ENCODE peak calls at places on chromosome 14, in four cellular contexts. One of them, this sample, is unnamed.

GRCh38 chr14:94816113-94816512 is 46.2 kb upstream of the GSC start:
- DNase-seq in K562: no peak
- DNase-seq in SK-N-SH: no peak
- DNase-seq in H1: no peak
- DNase-seq in this sample: no peak

GRCh38 chr14:68608235-68608962 is 184.5 kb downstream of the ZFP36L1 start:
- DNase-seq in K562: no peak
- DNase-seq in SK-N-SH: no peak
- DNase-seq in H1: no peak
- DNase-seq in this sample: no peak

GRCh38 chr14:61704554-61704953 is 9.2 kb downstream of the HIF1A start:
- DNase-seq in K562: no peak
- DNase-seq in SK-N-SH: no peak
- DNase-seq in H1: no peak
- DNase-seq in this sample: no peak

GRCh38 chr14:74501135-74501614 is 7.6 kb downstream of the ISCA2 start:
- DNase-seq in K562: peak
- DNase-seq in SK-N-SH: peak
- DNase-seq in H1: peak
- DNase-seq in this sample: peak

GRCh38 chr14:22900088-22900799 is 17.2 kb downstream of the REM2 start:
- DNase-seq in K562: peak
- DNase-seq in SK-N-SH: peak
- DNase-seq in H1: peak
- DNase-seq in this sample: peak

GRCh38 chr14:104787736-104788532 is 7.6 kb downstream of the AKT1 start:
- DNase-seq in K562: no peak
- DNase-seq in SK-N-SH: no peak
- DNase-seq in H1: no peak
- DNase-seq in this sample: no peak

GRCh38 chr14:100192250-100192671 is 32.8 kb upstream of the DEGS2 start:
- DNase-seq in K562: peak
- DNase-seq in SK-N-SH: no peak
- DNase-seq in H1: peak
- DNase-seq in this sample: no peak

GRCh38 chr14:70357557-70357956 is 1.9 kb downstream of the COX16 start:
- DNase-seq in K562: no peak
- DNase-seq in SK-N-SH: no peak
- DNase-seq in H1: no peak
- DNase-seq in this sample: no peak

GRCh38 chr14:84806627-84807026 is 723.3 kb upstream of the FLRT2 start:
- DNase-seq in K562: no peak
- DNase-seq in SK-N-SH: no peak
- DNase-seq in H1: no peak
- DNase-seq in this sample: no peak

GRCh38 chr14:38743941-38744611 is 359.0 kb downstream of the SEC23A start:
- DNase-seq in K562: no peak
- DNase-seq in SK-N-SH: no peak
- DNase-seq in H1: no peak
- DNase-seq in this sample: no peak

GRCh38 chr14:22314183-22314820 is 274.7 kb downstream of the DAD1 start:
- DNase-seq in K562: peak
- DNase-seq in SK-N-SH: peak
- DNase-seq in H1: no peak
- DNase-seq in this sample: no peak

GRCh38 chr14:73754911-73755360 is 40.8 kb upstream of the PNMA1 start:
- DNase-seq in K562: no peak
- DNase-seq in SK-N-SH: peak
- DNase-seq in H1: no peak
- DNase-seq in this sample: no peak

GRCh38 chr14:71381814-71382213 is 474.6 kb downstream of the PCNX1 start:
- DNase-seq in K562: no peak
- DNase-seq in SK-N-SH: no peak
- DNase-seq in H1: no peak
- DNase-seq in this sample: no peak

GRCh38 chr14:67934087-67934486 is 114.5 kb downstream of the RAD51B start:
- DNase-seq in K562: peak
- DNase-seq in SK-N-SH: peak
- DNase-seq in H1: no peak
- DNase-seq in this sample: peak

GRCh38 chr14:38958589-38958988 is 144.4 kb downstream of the SEC23A start:
- DNase-seq in K562: no peak
- DNase-seq in SK-N-SH: no peak
- DNase-seq in H1: no peak
- DNase-seq in this sample: no peak

GRCh38 chr14:41607119-41607785 is 576 bp downstream of the LRFN5 start:
- DNase-seq in K562: no peak
- DNase-seq in SK-N-SH: no peak
- DNase-seq in H1: peak
- DNase-seq in this sample: peak

GRCh38 chr14:100388137-100389050 is 65.3 kb downstream of the SLC25A47 start:
- DNase-seq in K562: no peak
- DNase-seq in SK-N-SH: no peak
- DNase-seq in H1: no peak
- DNase-seq in this sample: no peak

GRCh38 chr14:26522985-26523384 is 74.8 kb downstream of the NOVA1 start:
- DNase-seq in K562: no peak
- DNase-seq in SK-N-SH: no peak
- DNase-seq in H1: no peak
- DNase-seq in this sample: no peak

GRCh38 chr14:25090716-25091454 is 40.9 kb upstream of the STXBP6 start:
- DNase-seq in K562: no peak
- DNase-seq in SK-N-SH: no peak
- DNase-seq in H1: no peak
- DNase-seq in this sample: no peak

GRCh38 chr14:41604793-41605534 is 1.7 kb upstream of the LRFN5 start:
- DNase-seq in K562: no peak
- DNase-seq in SK-N-SH: no peak
- DNase-seq in H1: no peak
- DNase-seq in this sample: peak

GRCh38 chr14:63200767-63201166 is 3.5 kb upstream of the RHOJ start:
- DNase-seq in K562: no peak
- DNase-seq in SK-N-SH: no peak
- DNase-seq in H1: no peak
- DNase-seq in this sample: no peak

GRCh38 chr14:21723431-21724045 is 49.9 kb upstream of the OR4E1 start:
- DNase-seq in K562: peak
- DNase-seq in SK-N-SH: peak
- DNase-seq in H1: peak
- DNase-seq in this sample: peak

DNA sequence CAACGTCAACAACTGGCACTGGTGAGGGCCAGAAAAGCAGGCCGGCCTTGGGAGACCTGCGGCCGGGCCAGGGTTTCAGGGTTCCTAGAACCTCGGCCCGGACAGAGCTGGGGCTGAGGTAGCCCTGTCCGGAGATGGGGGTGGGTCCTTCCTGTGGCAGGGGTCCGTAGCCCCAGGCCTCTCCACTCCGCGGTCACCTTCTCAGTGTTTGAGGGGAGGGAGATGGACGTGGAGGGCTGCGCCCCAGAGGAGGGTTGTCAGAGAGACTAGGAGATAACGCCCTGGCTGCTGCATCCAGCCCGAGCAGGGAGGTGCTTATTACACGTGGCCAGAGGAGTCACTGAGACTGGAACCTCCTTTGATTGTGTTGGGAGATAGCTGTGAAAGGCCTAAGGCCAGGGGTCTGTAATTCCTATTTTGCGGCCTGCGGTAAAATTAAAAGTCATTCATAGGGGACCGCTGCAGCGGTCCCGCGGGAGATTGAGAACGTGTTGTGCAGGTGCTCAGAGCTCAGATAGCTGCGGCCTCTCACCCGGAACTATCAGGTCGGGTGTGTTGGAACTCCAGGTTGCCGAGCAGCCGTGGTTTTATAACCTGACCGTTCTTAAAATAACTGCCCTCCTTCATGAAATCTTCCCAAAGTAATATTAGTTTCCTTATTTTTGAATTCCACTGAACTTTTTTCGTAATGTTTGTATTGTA is 507 bp downstream of the AHSA1 start:
- DNase-seq in K562: peak
- DNase-seq in SK-N-SH: peak
- DNase-seq in H1: no peak
- DNase-seq in this sample: peak
- TF ChIP-seq TEAD4 in K562: no peak
- TF ChIP-seq TEAD4 in SK-N-SH: no peak
- TF ChIP-seq TEAD4 in H1: no peak
- TF ChIP-seq TEAD4 in this sample: no peak

DNA sequence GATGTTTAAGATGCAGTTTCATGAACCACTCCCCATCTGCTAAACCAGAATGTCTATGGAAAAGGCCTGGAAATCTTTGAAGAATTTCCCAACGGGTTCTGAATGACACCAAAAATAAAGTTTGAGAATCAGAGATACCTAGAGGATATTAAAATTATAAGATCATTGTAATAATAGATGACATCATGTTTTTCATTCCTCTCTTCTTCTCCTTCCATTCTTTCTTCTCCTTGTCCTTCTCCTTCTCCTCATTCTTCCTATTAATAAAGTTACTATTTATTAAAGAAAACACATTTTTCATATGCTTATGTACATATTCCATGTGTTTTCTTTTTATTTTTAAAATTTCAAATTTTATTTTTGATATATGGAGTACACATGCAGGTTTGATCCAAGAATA is 1449.4 kb downstream of the LRFN5 start:
- DNase-seq in K562: no peak
- DNase-seq in SK-N-SH: no peak
- DNase-seq in H1: no peak
- DNase-seq in this sample: no peak
- TF ChIP-seq TEAD4 in K562: no peak
- TF ChIP-seq TEAD4 in SK-N-SH: no peak
- TF ChIP-seq TEAD4 in H1: no peak
- TF ChIP-seq TEAD4 in this sample: no peak

DNA sequence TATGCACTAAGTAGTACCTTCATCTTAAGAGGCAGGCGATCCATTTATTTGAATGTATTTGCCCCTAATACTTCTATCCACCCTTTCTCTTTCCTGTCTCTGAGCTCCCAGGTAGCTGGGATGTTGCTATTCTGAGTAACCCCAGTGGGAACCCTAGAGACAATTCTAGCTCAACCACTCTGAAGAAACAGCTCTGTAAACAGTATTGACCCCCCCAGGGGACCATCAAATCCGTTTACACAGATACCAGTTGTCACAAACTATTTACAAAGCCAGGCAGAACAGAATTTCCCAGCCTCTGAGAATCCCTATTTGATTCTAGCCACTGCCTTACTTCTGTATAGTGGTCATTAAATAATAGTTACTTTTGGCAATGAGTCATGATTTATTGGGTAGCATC is 64.9 kb downstream of the MIPOL1 start:
- DNase-seq in K562: no peak
- DNase-seq in SK-N-SH: no peak
- DNase-seq in H1: no peak
- DNase-seq in this sample: no peak
- TF ChIP-seq TEAD4 in K562: no peak
- TF ChIP-seq TEAD4 in SK-N-SH: no peak
- TF ChIP-seq TEAD4 in H1: no peak
- TF ChIP-seq TEAD4 in this sample: no peak

GRCh38 chr14:64208981-64209380 is 85.2 kb downstream of the ESR2 start:
- DNase-seq in K562: no peak
- DNase-seq in SK-N-SH: no peak
- DNase-seq in H1: no peak
- DNase-seq in this sample: no peak

GRCh38 chr14:64212666-64213065 is 81.5 kb downstream of the ESR2 start:
- DNase-seq in K562: no peak
- DNase-seq in SK-N-SH: no peak
- DNase-seq in H1: no peak
- DNase-seq in this sample: no peak

GRCh38 chr14:64210211-64210610 is 84.0 kb downstream of the ESR2 start:
- DNase-seq in K562: no peak
- DNase-seq in SK-N-SH: no peak
- DNase-seq in H1: no peak
- DNase-seq in this sample: no peak

GRCh38 chr14:64209428-64210165 is 84.6 kb downstream of the ESR2 start:
- DNase-seq in K562: no peak
- DNase-seq in SK-N-SH: no peak
- DNase-seq in H1: no peak
- DNase-seq in this sample: no peak

DNA sequence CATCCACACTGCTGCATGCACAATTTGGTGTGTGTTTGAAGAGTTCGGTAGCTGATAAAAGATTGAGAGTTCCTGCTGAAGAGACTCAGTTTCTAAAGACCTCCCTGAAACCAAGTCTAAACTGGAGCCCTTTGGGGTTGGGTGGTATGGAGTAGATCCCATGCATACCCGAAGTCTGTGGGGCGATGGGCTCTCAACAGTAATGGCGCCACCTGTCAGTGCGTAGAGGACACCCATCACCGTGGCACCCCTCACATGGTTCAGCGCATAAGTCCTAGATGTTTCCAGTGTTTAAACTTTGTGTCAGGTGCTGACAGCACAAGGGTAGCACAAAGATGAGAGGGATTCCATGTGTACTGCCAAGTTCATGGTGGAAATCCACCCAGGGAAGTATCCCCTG is 85.9 kb downstream of the ESR2 start:
- DNase-seq in K562: no peak
- DNase-seq in SK-N-SH: no peak
- DNase-seq in H1: no peak
- DNase-seq in this sample: no peak
- TF ChIP-seq TEAD4 in K562: no peak
- TF ChIP-seq TEAD4 in SK-N-SH: no peak
- TF ChIP-seq TEAD4 in H1: no peak
- TF ChIP-seq TEAD4 in this sample: no peak

DNA sequence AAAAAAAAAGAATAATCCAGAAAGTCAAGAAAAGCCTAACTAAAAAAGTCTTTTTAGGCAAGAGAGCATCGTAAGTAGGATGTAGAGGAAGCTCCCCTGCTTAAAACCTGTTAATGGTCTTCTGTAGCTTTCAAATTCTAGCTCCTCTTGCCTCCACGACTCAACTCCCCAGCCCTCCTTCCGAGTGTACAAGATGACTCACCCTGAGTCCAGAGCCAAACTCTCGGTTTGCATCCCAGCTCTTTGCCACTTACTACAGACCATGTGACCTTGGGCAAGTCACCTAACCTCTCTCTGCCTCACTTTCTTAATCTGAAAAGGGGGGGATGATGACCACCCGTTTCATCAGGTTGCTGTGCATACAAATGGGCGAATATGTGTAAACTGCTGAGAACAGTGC is 460.4 kb downstream of the DPF3 start:
- DNase-seq in K562: no peak
- DNase-seq in SK-N-SH: no peak
- DNase-seq in H1: no peak
- DNase-seq in this sample: no peak
- TF ChIP-seq TEAD4 in K562: no peak
- TF ChIP-seq TEAD4 in SK-N-SH: no peak
- TF ChIP-seq TEAD4 in H1: no peak
- TF ChIP-seq TEAD4 in this sample: no peak

GRCh38 chr14:88631091-88631490 is 68.3 kb downstream of the ZC3H14 start:
- DNase-seq in K562: no peak
- DNase-seq in SK-N-SH: no peak
- DNase-seq in H1: no peak
- DNase-seq in this sample: no peak
- TF ChIP-seq TEAD4 in K562: no peak
- TF ChIP-seq TEAD4 in SK-N-SH: no peak
- TF ChIP-seq TEAD4 in H1: no peak
- TF ChIP-seq TEAD4 in this sample: no peak

This sample was measured in WTC11.